ENCODE peak calls at places on chromosome 17, in seven cellular contexts. S is hepatocyte, R is neural progenitor cell, V is GM23338, X is PC-3, G is MM.1S, Y is HCT116. U is an unnamed sample.

GRCh38 chr17:44971776-44972483 is 3.8 kb upstream of the C1QL1 start:
- DNase-seq in S (no peak), R (no peak), V (peak), X (no peak), G (no peak), Y (no peak), U (peak)

GRCh38 chr17:29569245-29569950 is 897 bp downstream of the TP53I13 start:
- DNase-seq in S (no peak), R (peak), V (no peak), X (peak), G (no peak), Y (no peak), U (peak)

GRCh38 chr17:61167050-61167449 is 232.6 kb upstream of the TBX2 start:
- DNase-seq in S (no peak), R (no peak), V (no peak), X (no peak), G (no peak), Y (no peak), U (no peak)

GRCh38 chr17:69179227-69179952 is 37.7 kb upstream of the ABCA6 start:
- DNase-seq in S (peak), R (no peak), V (peak), X (no peak), G (no peak), Y (no peak), U (peak)

GRCh38 chr17:79410681-79411080 is 200.2 kb downstream of the RBFOX3 start:
- DNase-seq in S (no peak), R (no peak), V (no peak), X (no peak), G (no peak), Y (no peak), U (no peak)

GRCh38 chr17:27526603-27527002 is 70.4 kb downstream of the KSR1 start:
- DNase-seq in S (peak), R (peak), V (peak), X (no peak), G (no peak), Y (no peak), U (peak)

GRCh38 chr17:19342611-19343255 is 19.8 kb downstream of the B9D1 start:
- DNase-seq in S (peak), R (no peak), V (no peak), X (no peak), G (no peak), Y (no peak), U (no peak)

GRCh38 chr17:74190154-74190553 is 13.3 kb upstream of the RPL38 start:
- DNase-seq in S (peak), R (peak), V (peak), X (peak), G (peak), Y (peak), U (peak)

GRCh38 chr17:68290268-68290954 is 516 bp downstream of the SLC16A6 start:
- DNase-seq in S (peak), R (peak), V (peak), X (peak), G (peak), Y (no peak), U (peak)

GRCh38 chr17:9968881-9969280 is 63.8 kb upstream of the RCVRN start:
- DNase-seq in S (no peak), R (no peak), V (no peak), X (no peak), G (no peak), Y (no peak), U (peak)

GRCh38 chr17:5002121-5002788 is 4.5 kb downstream of the KIF1C start:
- DNase-seq in S (no peak), R (no peak), V (no peak), X (no peak), G (no peak), Y (no peak), U (no peak)

GRCh38 chr17:53571342-53571741 is 251.4 kb upstream of the KIF2B start:
- DNase-seq in S (no peak), R (no peak), V (no peak), X (no peak), G (peak), Y (no peak), U (peak)

GRCh38 chr17:78401246-78401645 is 22.8 kb downstream of the PGS1 start:
- DNase-seq in S (no peak), R (no peak), V (no peak), X (no peak), G (no peak), Y (no peak), U (no peak)

GRCh38 chr17:7281953-7282751 is 634 bp downstream of the SLC2A4 start:
- DNase-seq in S (peak), R (no peak), V (peak), X (no peak), G (no peak), Y (no peak), U (no peak)

GRCh38 chr17:65227637-65228036 is 90.5 kb downstream of the RGS9 start:
- DNase-seq in S (no peak), R (no peak), V (no peak), X (no peak), G (no peak), Y (no peak), U (no peak)

GRCh38 chr17:72030067-72030899 is 90.5 kb upstream of the SOX9 start:
- DNase-seq in S (peak), R (peak), V (peak), X (peak), G (peak), Y (no peak), U (peak)

GRCh38 chr17:65268832-65269231 is 131.7 kb downstream of the RGS9 start:
- DNase-seq in S (no peak), R (no peak), V (no peak), X (no peak), G (no peak), Y (no peak), U (peak)

GRCh38 chr17:27499451-27500265 is 43.4 kb downstream of the KSR1 start:
- DNase-seq in S (no peak), R (no peak), V (no peak), X (no peak), G (no peak), Y (no peak), U (no peak)

GRCh38 chr17:48646183-48647102 is 20.3 kb upstream of the HOXB9 start:
- DNase-seq in S (no peak), R (peak), V (peak), X (no peak), G (no peak), Y (peak), U (no peak)

GRCh38 chr17:29710891-29711418 is 88.2 kb upstream of the CORO6 start:
- DNase-seq in S (peak), R (no peak), V (no peak), X (peak), G (no peak), Y (no peak), U (peak)

GRCh38 chr17:45319239-45319703 is 2.5 kb upstream of the MAP3K14 start:
- DNase-seq in S (peak), R (no peak), V (no peak), X (peak), G (no peak), Y (peak), U (peak)

GRCh38 chr17:7882629-7883028 is 6.0 kb upstream of the CHD3 start:
- DNase-seq in S (peak), R (no peak), V (no peak), X (no peak), G (no peak), Y (no peak), U (no peak)

GRCh38 chr17:46029627-46030026 is 30.6 kb downstream of the STH start:
- DNase-seq in S (no peak), R (no peak), V (no peak), X (no peak), G (no peak), Y (no peak), U (no peak)

GRCh38 chr17:67800495-67800928 is 24.8 kb upstream of the BPTF start:
- DNase-seq in S (peak), R (peak), V (peak), X (peak), G (peak), Y (peak), U (peak)

GRCh38 chr17:8249621-8250020 is 532 bp downstream of the PFAS start:
- DNase-seq in S (no peak), R (no peak), V (no peak), X (no peak), G (no peak), Y (no peak), U (no peak)

GRCh38 chr17:55423535-55423934 is 1.9 kb upstream of the MMD start:
- DNase-seq in S (no peak), R (no peak), V (no peak), X (no peak), G (no peak), Y (no peak), U (no peak)

DNA sequence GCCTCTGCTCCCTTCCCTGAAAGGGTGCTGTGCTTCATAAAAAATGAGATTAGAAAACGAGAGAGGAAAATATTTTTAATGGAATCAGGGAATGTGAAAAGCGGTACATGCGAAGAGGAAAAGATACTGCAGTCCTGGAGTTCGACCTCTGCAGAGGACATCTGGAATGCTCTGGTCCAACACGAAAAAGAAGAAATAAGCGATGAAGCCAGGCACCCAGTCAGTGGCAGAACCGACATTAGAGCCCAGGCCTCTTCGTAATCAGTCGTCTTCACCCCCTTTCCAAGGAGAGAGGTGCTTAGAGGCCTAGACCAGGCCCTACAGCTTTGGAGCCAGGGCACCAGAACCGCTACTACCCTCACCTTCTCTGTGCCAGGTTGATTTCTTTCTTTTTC is 459 bp upstream of the MARCHF10 start:
- DNase-seq in S (no peak), R (no peak), V (peak), X (no peak), G (no peak), Y (no peak), U (no peak)
- TF ChIP-seq EZH2 in S (no peak), R (no peak), V (no peak), X (no peak), G (no peak), Y (no peak), U (no peak)

GRCh38 chr17:37476431-37477130 is 13.1 kb upstream of the DUSP14 start:
- DNase-seq in S (peak), R (no peak), V (no peak), X (peak), G (no peak), Y (no peak), U (peak)
- TF ChIP-seq EZH2phosphoT487 in S (no peak), R (no peak), V (no peak), X (no peak), G (no peak), Y (no peak), U (no peak)

GRCh38 chr17:13337171-13337570 is 264.6 kb downstream of the HS3ST3A1 start:
- DNase-seq in S (no peak), R (no peak), V (peak), X (no peak), G (no peak), Y (no peak), U (peak)
- H2AFZ ChIP-seq in S (peak), R (no peak), V (no peak), X (peak), G (no peak), Y (peak), U (peak)

DNA sequence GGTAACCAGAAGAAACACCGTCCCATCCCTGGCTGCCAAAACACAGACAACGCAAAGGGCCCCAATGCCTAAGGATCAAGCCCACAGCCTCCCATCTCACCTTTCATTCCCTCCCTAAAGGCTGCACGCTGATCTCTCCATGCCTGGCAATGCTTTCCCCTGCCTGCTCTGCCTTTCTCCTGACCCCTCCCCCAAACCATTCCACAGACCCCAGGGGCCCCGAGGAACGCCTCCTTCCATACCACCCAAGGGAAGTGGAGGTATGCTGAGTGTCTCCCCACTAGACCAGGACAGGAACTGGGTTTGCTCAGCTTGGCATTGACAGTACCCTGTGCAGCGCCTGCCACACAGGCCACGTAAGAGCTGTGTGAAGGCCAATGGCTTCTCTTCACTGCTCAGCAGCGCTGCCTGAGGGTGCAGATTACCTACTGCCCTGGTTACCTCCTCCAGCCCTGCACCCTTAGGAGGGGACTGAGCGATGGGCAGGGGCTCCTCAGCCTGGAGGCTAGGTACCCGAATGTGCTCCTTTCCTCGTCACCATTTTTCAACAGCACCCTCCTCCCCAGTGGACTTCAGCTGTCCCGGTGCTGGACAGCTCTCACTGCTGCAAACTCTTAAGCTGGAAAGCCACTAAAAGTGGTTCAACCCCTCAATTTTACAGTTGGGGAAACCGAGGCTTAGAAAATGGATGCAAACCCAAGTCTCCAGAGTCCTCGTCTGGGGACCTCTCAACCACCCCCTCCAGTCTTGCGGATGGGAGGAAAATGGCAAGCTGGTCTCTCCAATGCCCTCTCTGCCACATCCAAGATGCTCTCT is 45.0 kb downstream of the SRCIN1 start:
- DNase-seq in S (peak), R (peak), V (peak), X (no peak), G (no peak), Y (no peak), U (peak)
- TF ChIP-seq EZH2 in S (no peak), R (no peak), V (peak), X (no peak), G (no peak), Y (no peak), U (no peak)

DNA sequence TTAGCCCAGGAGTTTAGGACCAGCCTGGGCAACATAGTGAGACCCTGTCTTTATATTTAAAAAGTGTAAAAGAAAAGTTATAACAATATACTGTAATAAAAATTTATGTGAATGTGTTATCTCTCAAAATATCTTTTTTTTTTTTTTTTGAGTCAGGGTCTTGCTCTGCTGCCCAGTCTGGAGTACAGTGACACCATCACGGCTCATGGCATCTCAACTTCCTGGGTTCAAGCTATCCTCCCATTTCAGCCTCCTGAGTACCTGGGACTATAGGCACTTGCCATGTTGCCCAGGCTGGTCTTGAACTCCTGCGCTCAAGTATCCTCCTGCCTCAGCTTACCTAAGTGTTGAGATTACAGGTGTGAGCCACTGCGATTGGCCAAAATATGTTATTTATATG is 45.5 kb upstream of the SLC25A19 start:
- DNase-seq in S (no peak), R (no peak), V (no peak), X (no peak), G (no peak), Y (no peak), U (no peak)
- TF ChIP-seq EZH2phosphoT487 in S (no peak), R (no peak), V (no peak), X (no peak), G (no peak), Y (no peak), U (no peak)

DNA sequence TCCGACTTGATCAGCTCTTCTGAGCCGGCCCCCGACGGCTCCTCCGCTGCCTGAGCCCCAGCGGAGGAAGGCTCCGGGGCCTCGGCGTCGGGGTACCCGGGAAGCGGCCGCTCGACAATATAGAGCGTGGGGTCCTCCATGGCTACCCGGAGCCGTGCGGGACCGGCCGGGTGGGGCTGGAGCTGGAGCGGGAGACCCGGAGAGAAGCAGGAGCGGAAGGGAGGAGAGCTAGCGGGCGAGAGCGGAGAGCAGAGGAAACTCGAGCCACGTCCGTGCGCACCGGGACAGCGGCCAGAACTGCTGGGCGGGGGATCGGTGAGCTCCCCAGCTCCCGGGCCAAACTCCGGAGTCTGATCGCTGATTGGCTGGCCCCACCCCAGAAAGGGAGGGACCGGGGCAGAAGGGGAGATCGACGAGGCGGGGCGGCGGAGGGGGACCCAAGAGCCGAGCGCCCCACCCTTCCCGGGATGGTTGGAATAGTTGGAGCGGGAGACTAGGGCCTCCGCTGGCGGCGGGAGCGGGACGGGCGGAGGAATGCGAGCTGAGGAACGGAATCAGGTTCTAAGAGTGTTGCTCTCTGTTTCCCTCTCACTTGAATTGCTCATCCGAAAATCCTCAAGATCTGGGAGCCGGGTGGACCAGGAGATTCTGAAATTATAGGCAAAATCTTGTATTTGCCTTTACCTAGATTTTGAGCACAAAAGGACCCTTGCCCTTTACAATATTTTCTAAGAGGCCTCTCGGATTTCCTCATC is at the start of gene CAVIN1:
- DNase-seq in S (peak), R (peak), V (peak), X (no peak), G (no peak), Y (peak), U (peak)
- H2AFZ ChIP-seq in S (peak), R (peak), V (peak), X (no peak), G (peak), Y (peak), U (peak)

GRCh38 chr17:39598047-39598481 is 9.7 kb downstream of the NEUROD2 start:
- DNase-seq in S (no peak), R (no peak), V (no peak), X (no peak), G (no peak), Y (no peak), U (no peak)
- TF ChIP-seq EZH2 in S (peak), R (no peak), V (no peak), X (no peak), G (no peak), Y (no peak), U (no peak)

GRCh38 chr17:76988796-76989195 is 120.6 kb downstream of the MGAT5B start:
- DNase-seq in S (no peak), R (no peak), V (no peak), X (no peak), G (no peak), Y (no peak), U (no peak)
- TF ChIP-seq EZH2phosphoT487 in S (no peak), R (no peak), V (no peak), X (no peak), G (no peak), Y (no peak), U (no peak)

U was measured in GM23248.